ENCODE peak calls at places on chromosomes 13 and 19, in nine cellular contexts. E is T-helper 1 cell; N is PC-3; L is AG09319; X is tibial nerve; V is transverse colon; P is LoVo; I is effector memory CD8-positive, alpha-beta T cell; G is SJSA1. W is an unnamed sample.

GRCh38 chr13:107834717-107835116 is 380.6 kb downstream of the LIG4 start:
- DNase-seq in X (no peak), L (no peak), I (no peak), P (no peak), E (no peak), G (no peak), V (no peak), N (no peak), W (no peak)

GRCh38 chr13:113796211-113796875 is 37.3 kb downstream of the TMEM255B start:
- DNase-seq in L (no peak), V (no peak), N (no peak), E (no peak), G (no peak), X (no peak), I (no peak), P (no peak), W (no peak)

GRCh38 chr13:66410314-66410713 is 819.8 kb downstream of the PCDH9 start:
- DNase-seq in P (no peak), N (no peak), X (no peak), L (no peak), G (no peak), I (no peak), E (no peak), V (no peak), W (peak)

GRCh38 chr13:38350114-38350617 is 515 bp downstream of the UFM1 start:
- DNase-seq in X (peak), P (peak), V (peak), L (peak), N (peak), E (peak), I (peak), G (no peak), W (peak)

GRCh38 chr19:44891016-44891882 is at the start of gene TOMM40:
- DNase-seq in E (peak), X (no peak), N (no peak), I (no peak), P (no peak), L (peak), V (peak), G (no peak), W (peak)

GRCh38 chr19:21568816-21569496 is 63.6 kb downstream of the ZNF429 start:
- DNase-seq in X (peak), V (peak), I (peak), G (no peak), N (no peak), E (peak), P (no peak), L (peak), W (peak)

GRCh38 chr13:33228645-33229445 is 56.7 kb downstream of the STARD13 start:
- DNase-seq in N (peak), L (peak), I (no peak), G (peak), P (peak), E (no peak), X (no peak), V (no peak), W (peak)

GRCh38 chr19:58338336-58338735 is 11.5 kb downstream of the ZSCAN22 start:
- DNase-seq in I (no peak), G (no peak), V (no peak), L (no peak), X (no peak), P (no peak), N (no peak), E (no peak), W (no peak)

GRCh38 chr19:45766293-45766918 is 2.6 kb downstream of the SIX5 start:
- DNase-seq in I (no peak), X (no peak), V (no peak), P (no peak), E (no peak), L (no peak), N (no peak), G (no peak), W (no peak)

GRCh38 chr19:45346449-45346848 is 5.9 kb downstream of the KLC3 start:
- DNase-seq in P (no peak), X (no peak), L (no peak), N (no peak), I (no peak), V (no peak), G (no peak), E (no peak), W (no peak)

GRCh38 chr13:44718467-44718866 is 142.3 kb upstream of the TSC22D1 start:
- DNase-seq in V (no peak), I (no peak), N (no peak), E (no peak), P (no peak), X (no peak), G (no peak), L (no peak), W (no peak)

GRCh38 chr19:1146858-1147780 is 26.9 kb downstream of the SBNO2 start:
- DNase-seq in I (no peak), E (no peak), N (no peak), G (no peak), L (no peak), V (no peak), P (no peak), X (no peak), W (no peak)

GRCh38 chr19:27843861-27844260 is 1369.1 kb downstream of the UQCRFS1 start:
- DNase-seq in L (no peak), P (no peak), V (no peak), X (no peak), G (no peak), I (no peak), E (no peak), N (no peak), W (no peak)

GRCh38 chr13:27261376-27261775 is 9.3 kb upstream of the RASL11A start:
- DNase-seq in P (no peak), L (no peak), V (no peak), N (peak), G (no peak), X (no peak), I (no peak), E (no peak), W (no peak)

GRCh38 chr19:55276720-55277430 is 3.0 kb downstream of the HSPBP1 start:
- DNase-seq in N (no peak), V (no peak), G (no peak), I (no peak), X (no peak), L (no peak), P (no peak), E (no peak), W (no peak)

GRCh38 chr13:30033681-30034447 is 183.4 kb upstream of the UBL3 start:
- DNase-seq in V (no peak), P (peak), E (no peak), L (peak), N (peak), G (peak), I (no peak), X (no peak), W (no peak)

GRCh38 chr13:114157869-114158495 is 21.1 kb upstream of the CFAP97D2 start:
- DNase-seq in X (no peak), N (no peak), P (no peak), I (no peak), E (no peak), L (no peak), G (no peak), V (no peak), W (no peak)

GRCh38 chr19:38183227-38183914 is 40.7 kb downstream of the DPF1 start:
- DNase-seq in N (no peak), E (no peak), G (no peak), X (peak), L (no peak), V (no peak), I (no peak), P (no peak), W (no peak)

GRCh38 chr13:67408823-67409222 is 178.7 kb upstream of the PCDH9 start:
- DNase-seq in E (no peak), L (no peak), P (no peak), X (no peak), G (no peak), I (no peak), V (no peak), N (no peak), W (no peak)

GRCh38 chr19:44809856-44810554 is 1.1 kb downstream of the BCAM start:
- DNase-seq in P (no peak), L (no peak), N (no peak), E (no peak), G (no peak), V (no peak), I (no peak), X (no peak), W (no peak)

GRCh38 chr13:50990050-50990449 is 80.5 kb downstream of the RNASEH2B start:
- DNase-seq in E (no peak), P (no peak), X (no peak), N (no peak), I (no peak), L (no peak), G (no peak), V (no peak), W (no peak)

GRCh38 chr19:17073869-17074627 is 1.2 kb downstream of the HAUS8 start:
- DNase-seq in L (no peak), N (no peak), G (no peak), P (no peak), X (no peak), V (peak), E (no peak), I (peak), W (peak)

GRCh38 chr19:33241530-33242101 is 16.0 kb upstream of the SLC7A10 start:
- DNase-seq in L (no peak), E (no peak), X (no peak), N (peak), V (peak), G (no peak), P (no peak), I (peak), W (no peak)

GRCh38 chr19:31220540-31220939 is 128.7 kb downstream of the TSHZ3 start:
- DNase-seq in N (no peak), X (no peak), P (no peak), L (no peak), G (no peak), I (peak), V (no peak), E (no peak), W (no peak)

GRCh38 chr19:18576383-18576782 is 4.7 kb downstream of the UBA52 start:
- DNase-seq in I (no peak), G (no peak), N (no peak), X (no peak), E (no peak), P (no peak), V (no peak), L (no peak), W (no peak)

GRCh38 chr13:99956473-99957349 is 14.9 kb downstream of the ZIC5 start:
- DNase-seq in G (no peak), X (no peak), E (no peak), I (no peak), P (no peak), V (no peak), L (no peak), N (no peak), W (no peak)

GRCh38 chr13:20411638-20412342 is 113.9 kb downstream of the CRYL1 start:
- DNase-seq in P (no peak), X (no peak), V (no peak), L (no peak), E (no peak), G (no peak), N (no peak), I (no peak), W (no peak)

GRCh38 chr19:27776524-27776923 is 1436.4 kb downstream of the UQCRFS1 start:
- DNase-seq in N (no peak), L (no peak), P (no peak), V (no peak), X (no peak), I (no peak), G (no peak), E (no peak), W (peak)

GRCh38 chr19:33110201-33110910 is 21.6 kb upstream of the WDR88 start:
- DNase-seq in I (no peak), P (no peak), L (no peak), G (peak), X (no peak), E (no peak), V (no peak), N (no peak), W (no peak)

GRCh38 chr13:30577381-30577780 is 40.3 kb upstream of the USPL1 start:
- DNase-seq in P (peak), N (peak), I (peak), V (peak), X (no peak), L (peak), E (no peak), G (peak), W (no peak)

GRCh38 chr13:42272115-42272756 is at the start of gene AKAP11:
- DNase-seq in V (peak), E (no peak), N (peak), I (peak), L (no peak), X (peak), G (peak), P (peak), W (peak)